ENCODE peak calls at places on chromosomes 7 and 10, in five cellular contexts. One of them, this sample, is unnamed.

GRCh38 chr7:107914834-107915233 is 23.9 kb downstream of the DLD start:
- DNase-seq in sigmoid colon: no peak
- DNase-seq in stomach: no peak
- DNase-seq in transverse colon: no peak
- DNase-seq in HepG2: no peak
- DNase-seq in this sample: no peak

GRCh38 chr7:27808626-27809025 is 68.7 kb downstream of the TAX1BP1 start:
- DNase-seq in sigmoid colon: no peak
- DNase-seq in stomach: no peak
- DNase-seq in transverse colon: no peak
- DNase-seq in HepG2: no peak
- DNase-seq in this sample: no peak

GRCh38 chr7:47149208-47149864 is 432.6 kb downstream of the TNS3 start:
- DNase-seq in sigmoid colon: no peak
- DNase-seq in stomach: no peak
- DNase-seq in transverse colon: no peak
- DNase-seq in HepG2: no peak
- DNase-seq in this sample: no peak

GRCh38 chr7:55552320-55553086 is 19.8 kb downstream of the VOPP1 start:
- DNase-seq in sigmoid colon: no peak
- DNase-seq in stomach: peak
- DNase-seq in transverse colon: peak
- DNase-seq in HepG2: no peak
- DNase-seq in this sample: no peak

GRCh38 chr10:109981641-109982040 is 26.1 kb upstream of the ADD3 start:
- DNase-seq in sigmoid colon: no peak
- DNase-seq in stomach: no peak
- DNase-seq in transverse colon: no peak
- DNase-seq in HepG2: no peak
- DNase-seq in this sample: no peak

GRCh38 chr10:37816290-37816689 is 41.1 kb downstream of the ZNF248 start:
- DNase-seq in sigmoid colon: no peak
- DNase-seq in stomach: no peak
- DNase-seq in transverse colon: no peak
- DNase-seq in HepG2: no peak
- DNase-seq in this sample: no peak

GRCh38 chr10:110087682-110088081 is 79.9 kb downstream of the ADD3 start:
- DNase-seq in sigmoid colon: no peak
- DNase-seq in stomach: no peak
- DNase-seq in transverse colon: no peak
- DNase-seq in HepG2: no peak
- DNase-seq in this sample: no peak

GRCh38 chr10:106609867-106610266 is 554.6 kb downstream of the SORCS1 start:
- DNase-seq in sigmoid colon: no peak
- DNase-seq in stomach: no peak
- DNase-seq in transverse colon: no peak
- DNase-seq in HepG2: no peak
- DNase-seq in this sample: no peak

GRCh38 chr10:17025444-17026295 is 103.9 kb downstream of the CUBN start:
- DNase-seq in sigmoid colon: peak
- DNase-seq in stomach: no peak
- DNase-seq in transverse colon: peak
- DNase-seq in HepG2: peak
- DNase-seq in this sample: no peak

GRCh38 chr10:29950391-29950790 is 109.0 kb downstream of the JCAD start:
- DNase-seq in sigmoid colon: no peak
- DNase-seq in stomach: no peak
- DNase-seq in transverse colon: no peak
- DNase-seq in HepG2: no peak
- DNase-seq in this sample: no peak

GRCh38 chr10:115063702-115064479 is 29.3 kb upstream of the ATRNL1 start:
- DNase-seq in sigmoid colon: no peak
- DNase-seq in stomach: no peak
- DNase-seq in transverse colon: no peak
- DNase-seq in HepG2: no peak
- DNase-seq in this sample: no peak

GRCh38 chr10:60480865-60481563 is 91.3 kb upstream of the ANK3 start:
- DNase-seq in sigmoid colon: no peak
- DNase-seq in stomach: peak
- DNase-seq in transverse colon: no peak
- DNase-seq in HepG2: no peak
- DNase-seq in this sample: peak

GRCh38 chr10:92848037-92848440 is 281 bp upstream of the EXOC6 start:
- DNase-seq in sigmoid colon: no peak
- DNase-seq in stomach: no peak
- DNase-seq in transverse colon: no peak
- DNase-seq in HepG2: no peak
- DNase-seq in this sample: no peak

GRCh38 chr7:135508853-135509588 is 881 bp downstream of the CNOT4 start:
- DNase-seq in sigmoid colon: no peak
- DNase-seq in stomach: no peak
- DNase-seq in transverse colon: peak
- DNase-seq in HepG2: peak
- DNase-seq in this sample: peak

GRCh38 chr7:135509589-135509838 is 388 bp downstream of the CNOT4 start:
- DNase-seq in sigmoid colon: no peak
- DNase-seq in stomach: no peak
- DNase-seq in transverse colon: no peak
- DNase-seq in HepG2: no peak
- DNase-seq in this sample: no peak

GRCh38 chr7:135512135-135512887 is 2.4 kb upstream of the CNOT4 start:
- DNase-seq in sigmoid colon: no peak
- DNase-seq in stomach: no peak
- DNase-seq in transverse colon: no peak
- DNase-seq in HepG2: peak
- DNase-seq in this sample: no peak

GRCh38 chr7:135510603-135511183 is 791 bp upstream of the CNOT4 start:
- DNase-seq in sigmoid colon: no peak
- DNase-seq in stomach: no peak
- DNase-seq in transverse colon: no peak
- DNase-seq in HepG2: peak
- DNase-seq in this sample: no peak

GRCh38 chr7:135509839-135510602 is at the start of gene CNOT4:
- DNase-seq in sigmoid colon: peak
- DNase-seq in stomach: peak
- DNase-seq in transverse colon: peak
- DNase-seq in HepG2: peak
- DNase-seq in this sample: peak
- TF ChIP-seq EP300 in sigmoid colon: no peak
- TF ChIP-seq EP300 in stomach: no peak
- TF ChIP-seq EP300 in transverse colon: no peak
- TF ChIP-seq EP300 in HepG2: no peak
- TF ChIP-seq EP300 in this sample: no peak

GRCh38 chr10:86632009-86632800 is 22.1 kb upstream of the OPN4 start:
- DNase-seq in sigmoid colon: no peak
- DNase-seq in stomach: peak
- DNase-seq in transverse colon: peak
- DNase-seq in HepG2: no peak
- DNase-seq in this sample: no peak
- TF ChIP-seq CTCF in sigmoid colon: peak
- TF ChIP-seq CTCF in stomach: peak
- TF ChIP-seq CTCF in transverse colon: peak
- TF ChIP-seq CTCF in HepG2: no peak
- TF ChIP-seq CTCF in this sample: no peak

GRCh38 chr7:36207451-36208291 is 54.6 kb downstream of the EEPD1 start:
- DNase-seq in sigmoid colon: peak
- DNase-seq in stomach: peak
- DNase-seq in transverse colon: peak
- DNase-seq in HepG2: peak
- DNase-seq in this sample: no peak
- H3K27ac ChIP-seq in sigmoid colon: peak
- H3K27ac ChIP-seq in stomach: peak
- H3K27ac ChIP-seq in transverse colon: peak
- H3K27ac ChIP-seq in HepG2: peak
- H3K27ac ChIP-seq in this sample: peak

GRCh38 chr10:69049564-69049955 is 38.3 kb upstream of the SRGN start:
- DNase-seq in sigmoid colon: no peak
- DNase-seq in stomach: no peak
- DNase-seq in transverse colon: no peak
- DNase-seq in HepG2: no peak
- DNase-seq in this sample: no peak

GRCh38 chr10:69047111-69047837 is 40.6 kb upstream of the SRGN start:
- DNase-seq in sigmoid colon: no peak
- DNase-seq in stomach: no peak
- DNase-seq in transverse colon: no peak
- DNase-seq in HepG2: no peak
- DNase-seq in this sample: no peak

GRCh38 chr10:69051303-69051702 is 36.6 kb upstream of the SRGN start:
- DNase-seq in sigmoid colon: peak
- DNase-seq in stomach: no peak
- DNase-seq in transverse colon: peak
- DNase-seq in HepG2: no peak
- DNase-seq in this sample: no peak

GRCh38 chr10:69045441-69046300 is 42.2 kb upstream of the SRGN start:
- DNase-seq in sigmoid colon: no peak
- DNase-seq in stomach: no peak
- DNase-seq in transverse colon: no peak
- DNase-seq in HepG2: no peak
- DNase-seq in this sample: no peak

GRCh38 chr10:69048103-69048502 is 39.8 kb upstream of the SRGN start:
- DNase-seq in sigmoid colon: peak
- DNase-seq in stomach: peak
- DNase-seq in transverse colon: no peak
- DNase-seq in HepG2: no peak
- DNase-seq in this sample: peak
- TF ChIP-seq EP300 in sigmoid colon: no peak
- TF ChIP-seq EP300 in stomach: no peak
- TF ChIP-seq EP300 in transverse colon: no peak
- TF ChIP-seq EP300 in HepG2: no peak
- TF ChIP-seq EP300 in this sample: no peak

DNA sequence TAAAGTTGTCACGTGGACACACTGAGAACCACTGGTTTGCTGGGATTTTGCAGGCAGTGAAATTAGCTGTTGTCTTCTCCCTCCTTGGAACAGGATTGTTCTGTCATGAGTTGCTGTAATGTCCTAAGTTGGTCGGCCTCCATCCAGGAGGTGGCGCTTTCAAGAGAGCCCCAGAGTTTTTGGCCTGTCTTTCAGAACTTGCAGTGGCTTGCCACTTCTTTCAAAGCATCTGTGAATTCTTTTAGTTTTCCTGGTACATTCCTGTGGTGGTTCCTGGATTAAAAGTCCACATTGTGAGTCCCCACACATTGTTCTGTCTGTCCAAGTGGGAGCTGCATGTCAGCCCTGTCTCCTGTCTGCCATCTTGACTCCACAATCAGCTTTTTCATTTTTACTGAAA is 133.8 kb downstream of the PON1 start:
- DNase-seq in sigmoid colon: no peak
- DNase-seq in stomach: no peak
- DNase-seq in transverse colon: no peak
- DNase-seq in HepG2: peak
- DNase-seq in this sample: no peak
- TF ChIP-seq CTCF in sigmoid colon: no peak
- TF ChIP-seq CTCF in stomach: no peak
- TF ChIP-seq CTCF in transverse colon: no peak
- TF ChIP-seq CTCF in HepG2: peak
- TF ChIP-seq CTCF in this sample: no peak

GRCh38 chr10:31739759-31740158 is 188.9 kb downstream of the ARHGAP12 start:
- DNase-seq in sigmoid colon: no peak
- DNase-seq in stomach: no peak
- DNase-seq in transverse colon: no peak
- DNase-seq in HepG2: no peak
- DNase-seq in this sample: no peak
- H3K27ac ChIP-seq in sigmoid colon: no peak
- H3K27ac ChIP-seq in stomach: no peak
- H3K27ac ChIP-seq in transverse colon: no peak
- H3K27ac ChIP-seq in HepG2: no peak
- H3K27ac ChIP-seq in this sample: no peak

This sample was measured in upper lobe of left lung.